ENCODE peak calls at places on chromosome 9, in ten cellular contexts. Q is foreskin keratinocyte; G is GM23248; K is GM03348; D is neuronal stem cell; X is erythroblast; W is stimulated activated CD4-positive, alpha-beta T cell treated with anti-CD3 and anti-CD28 coated beads, TNF-alpha, amount 100 ng/mL, for 24 hours; F is activated T-helper 9 cell treated with anti-CD3 and anti-CD28 coated beads, Interleukin-2, amount 50 U/mL, for 16 hours; V is kidney glomerular epithelial cell; B is NCI-H1092 treated with DMSO at 0.1 percent for 48 hours. M is an unnamed sample.

GRCh38 chr9:100505564-100506159 is 32.7 kb downstream of the TMEFF1 start:
- DNase-seq in W (peak; percentile 39), V (peak; percentile 32), K (peak; percentile 60), G (peak; percentile 60), Q (peak; percentile 17), F (peak; percentile 31), B (no peak), X (peak; percentile 76), D (no peak), M (peak; percentile 63)

GRCh38 chr9:89605181-89606048 is 603 bp downstream of the GADD45G start:
- DNase-seq in V (no peak), X (peak; percentile 81), G (peak; percentile 89), D (peak; percentile 33), Q (peak; percentile 19), F (peak; percentile 49), K (no peak), W (peak; percentile 35), B (peak; percentile 40), M (peak; percentile 12)

GRCh38 chr9:7957803-7958202 is 158.2 kb upstream of the DMAC1 start:
- DNase-seq in F (no peak), B (no peak), Q (no peak), W (no peak), K (no peak), D (no peak), G (no peak), X (no peak), V (no peak), M (no peak)

GRCh38 chr9:110161940-110162339 is 46.0 kb downstream of the C9orf152 start:
- DNase-seq in X (no peak), D (no peak), G (no peak), F (no peak), W (no peak), V (no peak), B (no peak), Q (no peak), K (no peak), M (no peak)

GRCh38 chr9:120413121-120414048 is 166.6 kb downstream of the CDK5RAP2 start:
- DNase-seq in X (no peak), K (no peak), B (peak; percentile 46), G (no peak), Q (peak; percentile 19), W (no peak), D (peak; percentile 36), F (no peak), V (no peak), M (no peak)

GRCh38 chr9:69809304-69809863 is 11.2 kb upstream of the CFAP95 start:
- DNase-seq in V (no peak), Q (no peak), D (no peak), G (peak; percentile 51), W (no peak), X (peak; percentile 27), B (no peak), F (no peak), K (peak; percentile 45), M (peak; percentile 83)

GRCh38 chr9:116193636-116194035 is 40.0 kb downstream of the PAPPA start:
- DNase-seq in W (no peak), B (no peak), F (no peak), Q (peak; percentile 57), V (peak; percentile 38), X (no peak), D (no peak), G (peak; percentile 92), K (peak; percentile 60), M (no peak)

GRCh38 chr9:1521547-1521946 is 471.4 kb downstream of the DMRT2 start:
- DNase-seq in V (no peak), B (no peak), K (no peak), W (no peak), F (no peak), X (no peak), G (no peak), Q (no peak), D (no peak), M (no peak)

GRCh38 chr9:3578786-3579185 is 53.0 kb upstream of the RFX3 start:
- DNase-seq in G (peak; percentile 93), X (peak; percentile 49), F (no peak), W (no peak), K (peak; percentile 70), V (peak; percentile 25), Q (peak; percentile 17), B (no peak), D (no peak), M (no peak)

GRCh38 chr9:121987312-121987711 is 105.8 kb downstream of the TTLL11 start:
- DNase-seq in D (no peak), G (peak; percentile 31), K (peak; percentile 57), V (peak; percentile 77), B (no peak), F (no peak), Q (no peak), W (no peak), X (no peak), M (no peak)

GRCh38 chr9:114930063-114930812 is at the start of gene TNFSF8:
- DNase-seq in Q (no peak), D (no peak), G (no peak), V (no peak), B (no peak), K (no peak), W (peak; percentile 37), F (peak; percentile 69), X (no peak), M (no peak)

GRCh38 chr9:130629443-130630090 is 34.8 kb upstream of the PRDM12 start:
- DNase-seq in Q (no peak), X (no peak), D (no peak), W (no peak), V (no peak), G (no peak), K (no peak), B (no peak), F (no peak), M (no peak)

GRCh38 chr9:92971121-92971520 is 23.8 kb downstream of the FGD3 start:
- DNase-seq in G (no peak), F (no peak), D (no peak), X (no peak), W (no peak), Q (no peak), V (no peak), K (no peak), B (no peak), M (no peak)

GRCh38 chr9:116152941-116153764 is 438 bp upstream of the PAPPA start:
- DNase-seq in G (peak; percentile 88), V (no peak), W (no peak), Q (no peak), X (peak; percentile 54), F (no peak), D (peak; percentile 36), K (peak; percentile 60), B (no peak), M (no peak)

GRCh38 chr9:128819716-128820664 is 1.7 kb downstream of the ENDOG start:
- DNase-seq in D (no peak), V (no peak), G (peak; percentile 82), W (no peak), F (no peak), K (peak; percentile 68), Q (peak; percentile 17), B (no peak), X (peak; percentile 37), M (peak; percentile 28)

GRCh38 chr9:2662496-2662895 is 40.9 kb downstream of the VLDLR start:
- DNase-seq in K (no peak), B (no peak), W (no peak), F (no peak), Q (no peak), V (no peak), D (peak; percentile 4), X (no peak), G (no peak), M (no peak)

M was measured in KBM-7.